ENCODE peak calls at places on chromosomes 11 and 22, in six cellular contexts. F is IMR-90, J is A549, D is H1, K is K562, N is GM12878. X is an unnamed sample. For H3K4me1, the result is how much of the 10 kb centered on the place peaks cover.

GRCh38 chr11:67406420-67406968 is 2.6 kb downstream of the TBC1D10C start:
- DNase-seq in J (no peak), D (no peak), N (no peak), K (no peak), F (no peak), X (no peak)

GRCh38 chr11:68214173-68215086 is 1.3 kb upstream of the KMT5B start:
- DNase-seq in F (no peak), N (no peak), K (no peak), J (no peak), D (no peak), X (no peak)

GRCh38 chr11:14974021-14974698 is 2.0 kb upstream of the CALCA start:
- DNase-seq in D (no peak), J (no peak), N (no peak), K (no peak), F (no peak), X (no peak)

GRCh38 chr22:45009881-45010531 is at the start of gene PHF21B:
- DNase-seq in J (peak), D (no peak), F (peak), K (peak), N (no peak), X (no peak)

GRCh38 chr11:119108857-119109221 is 1.7 kb downstream of the C2CD2L start:
- DNase-seq in J (no peak), K (no peak), F (no peak), D (no peak), N (no peak), X (no peak)

GRCh38 chr22:34414467-34415440 is 494.5 kb upstream of the LARGE1 start:
- DNase-seq in F (no peak), J (peak), N (peak), K (peak), D (peak), X (peak)

GRCh38 chr11:57546869-57547518 is 9.6 kb downstream of the SMTNL1 start:
- DNase-seq in K (peak), F (peak), D (no peak), N (no peak), J (peak), X (no peak)

GRCh38 chr22:31295413-31295812 is 3.1 kb upstream of the PIK3IP1 start:
- DNase-seq in J (no peak), F (no peak), K (no peak), D (no peak), N (no peak), X (no peak)

GRCh38 chr22:27476729-27477128 is 324.8 kb downstream of the MN1 start:
- DNase-seq in N (no peak), J (peak), D (no peak), K (no peak), F (peak), X (peak)

GRCh38 chr22:38782402-38783094 is 11.4 kb downstream of the DNAL4 start:
- DNase-seq in N (no peak), D (no peak), K (peak), J (no peak), F (peak), X (no peak)

GRCh38 chr11:76672431-76673163 is 2.0 kb upstream of the LRRC32 start:
- DNase-seq in N (peak), J (no peak), D (no peak), K (no peak), F (no peak), X (no peak)

GRCh38 chr11:91158901-91159537 is 936.2 kb upstream of the CHORDC1 start:
- DNase-seq in J (no peak), F (peak), N (no peak), K (no peak), D (no peak), X (no peak)

GRCh38 chr11:86403458-86403857 is 28.8 kb downstream of the CCDC81 start:
- DNase-seq in K (no peak), F (no peak), N (no peak), J (no peak), D (no peak), X (no peak)

GRCh38 chr11:73652046-73652730 is 5.8 kb downstream of the PLEKHB1 start:
- DNase-seq in N (no peak), D (no peak), J (no peak), K (no peak), F (no peak), X (peak)

GRCh38 chr22:46815896-46816721 is 53.7 kb downstream of the TBC1D22A start:
- DNase-seq in D (no peak), F (peak), K (peak), J (no peak), N (no peak), X (no peak)

GRCh38 chr11:9626778-9627394 is 37.0 kb upstream of the SWAP70 start:
- DNase-seq in N (no peak), J (no peak), D (peak), K (no peak), F (no peak), X (no peak)

GRCh38 chr11:131638889-131639288 is 268.5 kb downstream of the NTM start:
- DNase-seq in K (no peak), F (no peak), D (no peak), N (no peak), J (no peak), X (no peak)

GRCh38 chr11:109971184-109971523 is 122.0 kb upstream of the ZC3H12C start:
- DNase-seq in J (no peak), N (no peak), K (no peak), D (no peak), F (peak), X (no peak)

GRCh38 chr11:78050964-78051831 is 12.5 kb upstream of the THRSP start:
- DNase-seq in F (peak), D (no peak), J (no peak), K (peak), N (no peak), X (no peak)

GRCh38 chr11:114738954-114739353 is 60.6 kb downstream of the NXPE2 start:
- DNase-seq in F (peak), D (peak), N (no peak), K (peak), J (peak), X (peak)

GRCh38 chr11:8092587-8093424 is 11.8 kb downstream of the TUB start:
- DNase-seq in J (peak), D (no peak), K (peak), N (no peak), F (peak), X (peak)
- TF ChIP-seq RAD21 in J (peak), D (peak), K (peak), N (peak), F (peak), X (peak)

GRCh38 chr11:69637601-69637955 is 3.4 kb upstream of the CCND1 start:
- DNase-seq in N (no peak), J (no peak), D (no peak), K (no peak), F (no peak), X (no peak)

GRCh38 chr11:69635210-69635609 is 5.7 kb upstream of the CCND1 start:
- DNase-seq in K (no peak), J (no peak), N (no peak), F (no peak), D (no peak), X (no peak)

GRCh38 chr11:69635804-69636511 is 5.0 kb upstream of the CCND1 start:
- DNase-seq in N (no peak), F (no peak), J (no peak), K (no peak), D (no peak), X (no peak)

GRCh38 chr11:69636870-69637600 is 3.9 kb upstream of the CCND1 start:
- DNase-seq in D (no peak), J (no peak), K (no peak), F (no peak), N (no peak), X (no peak)

GRCh38 chr11:69636512-69636866 is 4.5 kb upstream of the CCND1 start:
- DNase-seq in F (peak), K (no peak), J (peak), N (no peak), D (peak), X (peak)
- H3K4me1 ChIP-seq in F (under half), K (under half), J (under half), N (under half), D (under half), X (under half)

GRCh38 chr11:69381681-69382130 is 87.8 kb downstream of the MYEOV start:
- DNase-seq in K (peak), F (no peak), D (no peak), J (no peak), N (no peak), X (no peak)

GRCh38 chr11:69383946-69384547 is 90.1 kb downstream of the MYEOV start:
- DNase-seq in K (no peak), N (no peak), J (no peak), D (no peak), F (no peak), X (no peak)

GRCh38 chr11:69384548-69385465 is 90.9 kb downstream of the MYEOV start:
- DNase-seq in N (no peak), J (no peak), D (no peak), F (no peak), K (no peak), X (no peak)

GRCh38 chr11:69382131-69383128 is 88.5 kb downstream of the MYEOV start:
- DNase-seq in K (peak), N (peak), F (no peak), J (no peak), D (no peak), X (peak)

GRCh38 chr11:69383372-69383771 is 89.4 kb downstream of the MYEOV start:
- DNase-seq in N (no peak), J (no peak), D (no peak), F (no peak), K (no peak), X (no peak)
- TF ChIP-seq RAD21 in N (no peak), J (no peak), D (no peak), F (no peak), K (no peak), X (no peak)

GRCh38 chr11:64857485-64857884 is 13.0 kb upstream of the CDC42BPG start:
- DNase-seq in N (no peak), J (no peak), K (no peak), F (no peak), D (no peak), X (no peak)
- H3K4me1 ChIP-seq in N (half or more), J (half or more), K (under half), F (under half), D (under half), X (half or more)

GRCh38 chr11:96470521-96470920 is 80.7 kb downstream of the JRKL start:
- DNase-seq in N (no peak), K (no peak), J (no peak), F (no peak), D (no peak), X (no peak)
- TF ChIP-seq RAD21 in N (no peak), K (no peak), J (no peak), F (no peak), D (no peak), X (no peak)

DNA sequence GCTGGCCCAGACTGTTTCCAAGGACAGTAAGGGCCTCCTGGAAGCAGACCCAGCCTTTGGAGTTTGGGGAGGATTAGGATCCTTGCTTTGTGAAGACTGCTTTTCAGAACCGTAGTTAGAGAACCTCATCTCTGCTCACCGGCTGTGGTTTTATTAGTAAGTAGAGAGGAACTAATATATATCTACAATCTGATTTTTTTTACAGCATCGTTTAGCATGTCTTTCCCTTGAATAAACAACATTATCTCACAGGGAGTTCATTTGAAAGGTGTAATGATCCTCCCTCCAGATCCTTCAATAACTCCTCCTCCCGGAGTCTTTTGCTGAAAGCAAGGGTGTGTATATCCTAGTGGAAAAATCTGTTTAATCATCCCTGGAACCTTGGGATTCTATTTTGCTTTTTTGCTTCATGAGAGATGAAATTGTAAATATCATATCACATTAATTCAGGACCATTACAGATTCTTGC is 132.7 kb downstream of the DBX1 start:
- DNase-seq in N (no peak), K (no peak), F (peak), D (no peak), J (no peak), X (no peak)
- H3K4me1 ChIP-seq in N (under half), K (under half), F (under half), D (under half), J (half or more), X (under half)

GRCh38 chr11:8192016-8192895 is 23.4 kb upstream of the RIC3 start:
- DNase-seq in N (no peak), K (peak), F (peak), J (peak), D (no peak), X (peak)
- TF ChIP-seq RAD21 in N (peak), K (peak), F (peak), J (peak), D (peak), X (peak)

GRCh38 chr22:30238136-30238535 is 8.4 kb downstream of the LIF start:
- DNase-seq in J (no peak), D (no peak), F (no peak), N (no peak), K (no peak), X (no peak)

GRCh38 chr22:30241576-30242371 is 4.8 kb downstream of the LIF start:
- DNase-seq in D (no peak), J (no peak), N (no peak), F (peak), K (no peak), X (no peak)

GRCh38 chr22:30238661-30239420 is 7.7 kb downstream of the LIF start:
- DNase-seq in F (peak), D (no peak), N (no peak), J (peak), K (peak), X (no peak)

GRCh38 chr22:30239421-30240405 is 6.8 kb downstream of the LIF start:
- DNase-seq in N (no peak), K (no peak), D (no peak), F (peak), J (no peak), X (no peak)

GRCh38 chr22:30240541-30241417 is 5.8 kb downstream of the LIF start:
- DNase-seq in F (peak), D (no peak), N (no peak), K (no peak), J (no peak), X (no peak)
- H3K4me1 ChIP-seq in F (half or more), D (under half), N (under half), K (under half), J (half or more), X (half or more)

GRCh38 chr11:48305923-48306322 is at the start of gene OR4S1:
- DNase-seq in J (no peak), D (no peak), F (no peak), K (no peak), N (no peak), X (no peak)

DNA sequence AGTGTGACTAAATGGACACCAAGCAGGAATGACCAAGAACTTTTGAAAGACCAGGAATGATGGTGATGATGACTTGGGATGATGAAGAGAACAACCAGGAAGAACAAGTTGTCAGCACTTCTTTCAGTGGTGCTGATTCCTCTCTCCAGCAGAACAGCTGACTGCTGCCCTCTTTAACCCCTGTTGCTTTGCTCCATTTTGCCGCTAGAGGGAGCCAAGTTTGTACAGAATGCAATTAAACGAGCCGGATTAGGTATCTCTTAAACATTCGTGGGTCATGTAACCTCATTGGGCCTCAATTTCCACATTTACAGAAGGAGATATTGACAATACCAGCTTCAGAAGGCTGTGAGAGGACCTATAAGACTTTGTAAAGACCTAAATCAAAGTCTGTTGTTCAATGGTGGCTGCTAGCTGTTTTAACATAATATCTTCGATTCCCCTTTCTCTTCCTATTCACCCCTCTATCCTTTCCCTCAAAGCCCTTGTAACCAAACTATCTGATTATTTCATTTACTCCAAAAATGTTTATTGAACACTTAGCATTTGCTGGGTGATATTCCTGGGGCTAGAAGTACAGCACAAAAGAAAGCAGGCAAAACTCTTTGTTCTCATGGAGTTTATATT is 1.9 kb downstream of the OR4S1 start:
- DNase-seq in J (peak), N (no peak), F (peak), K (peak), D (no peak), X (peak)
- TF ChIP-seq RAD21 in J (peak), N (peak), F (peak), K (peak), D (peak), X (peak)

X was measured in HCT116.